ENCODE peak calls at places on chromosomes 11 and 22, in eight cellular contexts. One of them, this sample, is unnamed.

GRCh38 chr11:119029340-119030028 is 1.2 kb downstream of the SLC37A4 start:
- DNase-seq in mammary epithelial cell: no peak
- DNase-seq in right atrium auricular region: no peak
- DNase-seq in prostate gland: peak; percentile 48
- DNase-seq in substantia nigra: no peak
- DNase-seq in A549: no peak
- DNase-seq in body of pancreas: peak; percentile 92
- DNase-seq in uterus: no peak
- DNase-seq in this sample: no peak

GRCh38 chr11:115656684-115657083 is 152.5 kb upstream of the CADM1 start:
- DNase-seq in uterus: no peak
- DNase-seq in prostate gland: no peak
- DNase-seq in mammary epithelial cell: no peak
- DNase-seq in A549: no peak
- DNase-seq in body of pancreas: no peak
- DNase-seq in substantia nigra: no peak
- DNase-seq in right atrium auricular region: no peak
- DNase-seq in this sample: no peak

GRCh38 chr11:88704505-88704904 is 361.3 kb downstream of the GRM5 start:
- DNase-seq in mammary epithelial cell: peak; percentile 12
- DNase-seq in prostate gland: no peak
- DNase-seq in right atrium auricular region: no peak
- DNase-seq in uterus: no peak
- DNase-seq in A549: no peak
- DNase-seq in substantia nigra: no peak
- DNase-seq in body of pancreas: no peak
- DNase-seq in this sample: no peak

GRCh38 chr22:26573026-26573662 is 16.8 kb downstream of the TPST2 start:
- DNase-seq in right atrium auricular region: peak; percentile 79
- DNase-seq in prostate gland: peak; percentile 34
- DNase-seq in uterus: no peak
- DNase-seq in mammary epithelial cell: no peak
- DNase-seq in A549: no peak
- DNase-seq in substantia nigra: peak; percentile 22
- DNase-seq in body of pancreas: no peak
- DNase-seq in this sample: no peak

GRCh38 chr11:45593992-45594391 is 71.4 kb downstream of the CHST1 start:
- DNase-seq in substantia nigra: no peak
- DNase-seq in A549: no peak
- DNase-seq in uterus: no peak
- DNase-seq in mammary epithelial cell: no peak
- DNase-seq in right atrium auricular region: no peak
- DNase-seq in prostate gland: no peak
- DNase-seq in body of pancreas: no peak
- DNase-seq in this sample: no peak

GRCh38 chr11:79253280-79253679 is 187.6 kb downstream of the TENM4 start:
- DNase-seq in prostate gland: no peak
- DNase-seq in body of pancreas: no peak
- DNase-seq in substantia nigra: peak; percentile 86
- DNase-seq in A549: no peak
- DNase-seq in uterus: no peak
- DNase-seq in mammary epithelial cell: no peak
- DNase-seq in right atrium auricular region: no peak
- DNase-seq in this sample: no peak

GRCh38 chr22:49922484-49922883 is 4.0 kb downstream of the CRELD2 start:
- DNase-seq in prostate gland: no peak
- DNase-seq in mammary epithelial cell: no peak
- DNase-seq in body of pancreas: no peak
- DNase-seq in substantia nigra: no peak
- DNase-seq in uterus: no peak
- DNase-seq in A549: no peak
- DNase-seq in right atrium auricular region: no peak
- DNase-seq in this sample: no peak

GRCh38 chr11:70399681-70400112 is 1.4 kb downstream of the CTTN start:
- DNase-seq in body of pancreas: peak; percentile 92
- DNase-seq in right atrium auricular region: peak; percentile 92
- DNase-seq in A549: peak; percentile 94
- DNase-seq in prostate gland: peak; percentile 51
- DNase-seq in uterus: peak; percentile 90
- DNase-seq in mammary epithelial cell: peak; percentile 92
- DNase-seq in substantia nigra: peak; percentile 39
- DNase-seq in this sample: peak; percentile 92

GRCh38 chr11:94694309-94695060 is 73.7 kb upstream of the AMOTL1 start:
- DNase-seq in right atrium auricular region: no peak
- DNase-seq in substantia nigra: no peak
- DNase-seq in uterus: no peak
- DNase-seq in body of pancreas: no peak
- DNase-seq in mammary epithelial cell: peak; percentile 78
- DNase-seq in prostate gland: no peak
- DNase-seq in A549: no peak
- DNase-seq in this sample: no peak

GRCh38 chr11:48005133-48005532 is 24.8 kb downstream of the PTPRJ start:
- DNase-seq in substantia nigra: no peak
- DNase-seq in uterus: no peak
- DNase-seq in right atrium auricular region: no peak
- DNase-seq in A549: no peak
- DNase-seq in body of pancreas: no peak
- DNase-seq in prostate gland: no peak
- DNase-seq in mammary epithelial cell: no peak
- DNase-seq in this sample: no peak

DNA sequence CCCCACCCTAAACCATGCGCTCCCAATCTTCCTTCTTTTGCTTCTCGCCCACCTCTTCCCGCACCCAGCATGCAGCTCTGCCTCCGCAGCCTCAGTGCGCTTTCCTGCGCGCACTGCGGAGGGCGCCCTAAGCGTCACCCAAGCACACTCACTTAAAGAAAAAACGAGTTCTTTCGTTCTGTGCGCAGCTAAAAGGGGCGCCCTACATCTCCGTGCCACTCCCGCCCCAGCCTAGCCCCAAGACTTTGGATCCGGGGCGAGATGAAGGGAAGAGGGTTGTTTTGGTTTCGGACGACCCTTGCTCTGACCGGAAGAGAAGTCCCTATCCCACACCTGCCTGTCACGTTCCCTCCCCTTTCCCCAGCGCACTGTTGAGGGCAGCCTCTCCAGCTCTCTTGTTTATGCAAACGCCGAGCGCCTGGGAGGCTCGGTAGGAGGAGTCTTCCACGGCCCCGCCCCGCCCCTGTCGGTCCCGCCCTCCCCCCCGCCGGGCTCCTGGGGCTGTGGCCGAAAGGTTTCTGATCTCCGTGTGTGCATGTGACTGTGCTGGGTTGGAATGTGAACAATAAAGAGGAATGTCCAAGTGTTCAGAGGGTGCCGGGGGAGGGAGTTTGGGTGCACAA is 5.3 kb downstream of the VSIG2 start:
- DNase-seq in prostate gland: peak; percentile 88
- DNase-seq in substantia nigra: no peak
- DNase-seq in uterus: peak; percentile 47
- DNase-seq in A549: peak; percentile 85
- DNase-seq in mammary epithelial cell: peak; percentile 69
- DNase-seq in body of pancreas: peak; percentile 87
- DNase-seq in right atrium auricular region: peak; percentile 79
- DNase-seq in this sample: peak; percentile 50
- H3K27ac ChIP-seq in prostate gland: peak overlapping the region; percentile 60
- H3K27ac ChIP-seq in substantia nigra: no peak overlapping the region
- H3K27ac ChIP-seq in uterus: no peak overlapping the region
- H3K27ac ChIP-seq in A549: peak overlapping the region; percentile 79
- H3K27ac ChIP-seq in mammary epithelial cell: no peak overlapping the region
- H3K27ac ChIP-seq in body of pancreas: peak overlapping the region; percentile 77
- H3K27ac ChIP-seq in right atrium auricular region: peak overlapping the region; percentile 29
- H3K27ac ChIP-seq in this sample: no peak overlapping the region

GRCh38 chr11:122888162-122888561 is 5.6 kb downstream of the JHY start:
- DNase-seq in uterus: no peak
- DNase-seq in A549: no peak
- DNase-seq in prostate gland: no peak
- DNase-seq in body of pancreas: no peak
- DNase-seq in mammary epithelial cell: no peak
- DNase-seq in substantia nigra: no peak
- DNase-seq in right atrium auricular region: no peak
- DNase-seq in this sample: no peak

GRCh38 chr11:122879785-122880184 is 2.8 kb upstream of the JHY start:
- DNase-seq in substantia nigra: no peak
- DNase-seq in uterus: no peak
- DNase-seq in mammary epithelial cell: no peak
- DNase-seq in body of pancreas: no peak
- DNase-seq in right atrium auricular region: no peak
- DNase-seq in A549: no peak
- DNase-seq in prostate gland: no peak
- DNase-seq in this sample: no peak

GRCh38 chr11:122882189-122882808 is at the start of gene JHY:
- DNase-seq in mammary epithelial cell: no peak
- DNase-seq in A549: no peak
- DNase-seq in body of pancreas: no peak
- DNase-seq in uterus: no peak
- DNase-seq in substantia nigra: no peak
- DNase-seq in prostate gland: no peak
- DNase-seq in right atrium auricular region: no peak
- DNase-seq in this sample: no peak

GRCh38 chr11:122883682-122883981 is 1.1 kb downstream of the JHY start:
- DNase-seq in body of pancreas: no peak
- DNase-seq in mammary epithelial cell: no peak
- DNase-seq in prostate gland: no peak
- DNase-seq in A549: no peak
- DNase-seq in right atrium auricular region: no peak
- DNase-seq in substantia nigra: no peak
- DNase-seq in uterus: no peak
- DNase-seq in this sample: no peak

DNA sequence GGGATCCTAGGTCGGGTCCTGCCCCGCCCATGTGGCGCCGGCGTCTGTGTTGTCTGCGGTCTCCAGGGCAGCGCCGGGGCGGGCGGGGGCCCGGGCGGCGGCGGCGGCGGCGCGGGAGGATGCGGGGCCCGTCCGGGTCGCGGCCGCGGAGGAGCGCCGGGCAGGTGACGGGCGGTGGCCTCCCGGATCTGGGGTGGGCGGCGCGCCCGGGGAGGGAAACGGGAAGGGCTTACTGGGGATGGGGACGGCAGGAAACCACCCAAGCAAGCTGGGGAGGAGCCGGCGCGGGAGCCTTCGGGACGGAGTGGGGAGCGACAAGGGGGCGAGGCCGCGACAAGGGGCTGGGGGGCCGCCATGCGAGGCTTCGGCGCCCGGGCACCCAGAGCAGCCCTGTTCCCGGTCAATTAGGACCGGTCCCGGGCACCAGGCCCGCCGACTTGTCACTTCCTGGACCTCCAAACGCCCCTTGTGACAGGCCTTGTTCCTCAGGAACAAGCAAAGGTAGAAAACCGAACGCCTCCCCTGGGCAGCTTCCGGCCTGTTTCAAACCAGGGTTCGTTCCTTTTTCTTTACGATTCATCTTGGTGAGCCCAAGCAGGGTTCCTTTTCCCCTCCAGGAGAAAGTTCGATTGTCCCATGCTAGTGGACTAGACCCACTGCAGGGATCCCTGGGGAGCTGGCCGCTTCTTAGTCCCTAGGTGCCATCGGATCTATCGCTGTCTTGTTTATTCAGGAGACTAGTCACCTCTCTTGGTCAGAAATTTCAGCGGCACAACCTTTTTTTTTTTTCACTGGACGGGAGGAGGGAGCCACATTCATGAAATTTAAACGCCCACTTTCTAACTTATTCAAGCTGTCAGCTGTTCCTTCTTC is 486 bp downstream of the JHY start:
- DNase-seq in substantia nigra: no peak
- DNase-seq in prostate gland: peak; percentile 25
- DNase-seq in mammary epithelial cell: peak; percentile 61
- DNase-seq in A549: peak; percentile 60
- DNase-seq in body of pancreas: peak; percentile 57
- DNase-seq in right atrium auricular region: no peak
- DNase-seq in uterus: peak; percentile 46
- DNase-seq in this sample: peak; percentile 42
- H3K27ac ChIP-seq in substantia nigra: no peak overlapping the region
- H3K27ac ChIP-seq in prostate gland: peak overlapping the region; percentile 86
- H3K27ac ChIP-seq in mammary epithelial cell: peak overlapping the region; percentile 79
- H3K27ac ChIP-seq in A549: peak overlapping the region; percentile 97
- H3K27ac ChIP-seq in body of pancreas: peak overlapping the region; percentile 83
- H3K27ac ChIP-seq in right atrium auricular region: peak overlapping the region; percentile 78
- H3K27ac ChIP-seq in uterus: peak overlapping the region; percentile 73
- H3K27ac ChIP-seq in this sample: peak overlapping the region; percentile 53

GRCh38 chr11:9568161-9568853 is 5.2 kb upstream of the WEE1 start:
- DNase-seq in right atrium auricular region: no peak
- DNase-seq in substantia nigra: no peak
- DNase-seq in A549: no peak
- DNase-seq in body of pancreas: no peak
- DNase-seq in prostate gland: no peak
- DNase-seq in mammary epithelial cell: no peak
- DNase-seq in uterus: no peak
- DNase-seq in this sample: no peak
- H3K27ac ChIP-seq in right atrium auricular region: peak overlapping the region; percentile 99
- H3K27ac ChIP-seq in substantia nigra: no peak overlapping the region
- H3K27ac ChIP-seq in A549: peak overlapping the region; percentile 84
- H3K27ac ChIP-seq in body of pancreas: peak overlapping the region; percentile 89
- H3K27ac ChIP-seq in prostate gland: peak overlapping the region; percentile 93
- H3K27ac ChIP-seq in mammary epithelial cell: peak overlapping the region; percentile 100
- H3K27ac ChIP-seq in uterus: peak overlapping the region; percentile 94
- H3K27ac ChIP-seq in this sample: peak overlapping the region; percentile 62

DNA sequence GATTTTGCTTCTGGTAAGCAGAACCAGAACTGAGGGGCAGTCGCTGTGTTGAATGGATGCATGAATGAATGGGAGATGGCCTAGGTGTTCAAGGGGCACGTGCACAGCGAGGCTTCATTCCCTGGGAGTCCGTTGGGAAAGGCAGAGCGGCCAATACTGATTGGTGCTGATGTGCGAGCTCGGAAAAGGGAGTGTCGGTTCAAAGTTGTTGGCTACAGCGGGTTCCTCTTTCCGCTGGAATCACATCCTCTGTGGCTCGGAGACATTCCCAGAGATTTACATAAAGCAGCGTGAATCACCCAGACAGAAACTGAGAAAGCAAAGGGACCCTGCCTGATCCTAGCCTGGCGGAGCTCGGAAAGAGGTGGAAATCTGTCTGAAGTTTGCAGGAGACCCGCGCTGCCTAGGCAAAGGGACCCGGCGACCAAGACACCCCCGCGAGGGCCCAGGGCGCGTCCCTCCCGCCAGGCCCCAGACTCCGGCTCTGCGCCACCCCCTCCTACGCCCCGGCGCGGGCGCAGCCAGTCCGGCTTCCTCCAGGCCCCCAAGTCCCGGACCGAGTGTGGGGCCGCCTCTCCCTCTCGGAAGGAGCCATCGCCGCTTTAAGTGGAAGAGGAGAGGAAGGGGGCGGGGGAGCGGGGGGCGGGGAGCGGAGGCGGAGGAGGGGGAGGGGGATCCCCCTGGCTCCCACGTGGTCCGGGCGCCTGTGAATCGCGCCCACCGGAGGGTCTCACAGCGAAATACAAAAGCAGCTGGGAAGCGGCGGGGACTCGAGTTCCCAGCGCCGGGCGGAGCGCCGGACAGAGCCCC is at the start of gene FJX1:
- DNase-seq in substantia nigra: peak; percentile 59
- DNase-seq in body of pancreas: peak; percentile 51
- DNase-seq in right atrium auricular region: peak; percentile 78
- DNase-seq in mammary epithelial cell: peak; percentile 90
- DNase-seq in A549: peak; percentile 81
- DNase-seq in uterus: peak; percentile 69
- DNase-seq in prostate gland: peak; percentile 23
- DNase-seq in this sample: peak; percentile 73
- H3K27ac ChIP-seq in substantia nigra: peak within 1 kb of the TSS; percentile 39
- H3K27ac ChIP-seq in body of pancreas: peak within 1 kb of the TSS; percentile 70
- H3K27ac ChIP-seq in right atrium auricular region: peak within 1 kb of the TSS; percentile 81
- H3K27ac ChIP-seq in mammary epithelial cell: peak within 1 kb of the TSS; percentile 80
- H3K27ac ChIP-seq in A549: peak within 1 kb of the TSS; percentile 97
- H3K27ac ChIP-seq in uterus: peak within 1 kb of the TSS; percentile 92
- H3K27ac ChIP-seq in prostate gland: peak within 1 kb of the TSS; percentile 62
- H3K27ac ChIP-seq in this sample: peak within 1 kb of the TSS; percentile 69

GRCh38 chr22:21451545-21452520 is 15.4 kb upstream of the TMEM191C start:
- DNase-seq in substantia nigra: no peak
- DNase-seq in uterus: no peak
- DNase-seq in body of pancreas: no peak
- DNase-seq in mammary epithelial cell: no peak
- DNase-seq in right atrium auricular region: peak; percentile 36
- DNase-seq in A549: no peak
- DNase-seq in prostate gland: peak; percentile 1
- DNase-seq in this sample: no peak
- H3K27ac ChIP-seq in substantia nigra: no peak overlapping the region
- H3K27ac ChIP-seq in uterus: no peak overlapping the region
- H3K27ac ChIP-seq in body of pancreas: no peak overlapping the region
- H3K27ac ChIP-seq in mammary epithelial cell: no peak overlapping the region
- H3K27ac ChIP-seq in right atrium auricular region: no peak overlapping the region
- H3K27ac ChIP-seq in A549: no peak overlapping the region
- H3K27ac ChIP-seq in prostate gland: no peak overlapping the region
- H3K27ac ChIP-seq in this sample: no peak overlapping the region

This sample was measured in ovary.